ENCODE peak calls at places on chromosomes 16 and 17, in six cellular contexts. One of them, this sample, is unnamed.

GRCh38 chr16:69451166-69451565 is 26.7 kb downstream of the CYB5B start:
- DNase-seq in right atrium auricular region: no peak
- DNase-seq in dorsolateral prefrontal cortex: no peak
- DNase-seq in A549: peak
- DNase-seq in lung: no peak
- DNase-seq in GM23248: no peak
- DNase-seq in this sample: no peak

GRCh38 chr16:1474471-1474795 is 395 bp downstream of the CLCN7 start:
- DNase-seq in lung: no peak
- DNase-seq in GM23248: peak
- DNase-seq in dorsolateral prefrontal cortex: no peak
- DNase-seq in right atrium auricular region: no peak
- DNase-seq in A549: no peak
- DNase-seq in this sample: no peak

GRCh38 chr16:1771072-1771863 is at the start of gene NME3:
- DNase-seq in right atrium auricular region: peak
- DNase-seq in A549: peak
- DNase-seq in dorsolateral prefrontal cortex: peak
- DNase-seq in lung: peak
- DNase-seq in GM23248: peak
- DNase-seq in this sample: peak

GRCh38 chr16:53457670-53458069 is 23.4 kb downstream of the RBL2 start:
- DNase-seq in right atrium auricular region: no peak
- DNase-seq in GM23248: no peak
- DNase-seq in A549: no peak
- DNase-seq in lung: no peak
- DNase-seq in dorsolateral prefrontal cortex: no peak
- DNase-seq in this sample: peak

GRCh38 chr17:17792551-17793377 is 44.0 kb downstream of the SREBF1 start:
- DNase-seq in right atrium auricular region: no peak
- DNase-seq in dorsolateral prefrontal cortex: no peak
- DNase-seq in A549: no peak
- DNase-seq in lung: no peak
- DNase-seq in GM23248: peak
- DNase-seq in this sample: no peak

GRCh38 chr16:26992661-26993365 is 73.9 kb upstream of the C16orf82 start:
- DNase-seq in lung: no peak
- DNase-seq in A549: no peak
- DNase-seq in dorsolateral prefrontal cortex: no peak
- DNase-seq in right atrium auricular region: no peak
- DNase-seq in GM23248: no peak
- DNase-seq in this sample: no peak

GRCh38 chr17:73654241-73654640 is 10.0 kb upstream of the SDK2 start:
- DNase-seq in GM23248: no peak
- DNase-seq in right atrium auricular region: peak
- DNase-seq in dorsolateral prefrontal cortex: no peak
- DNase-seq in lung: peak
- DNase-seq in A549: no peak
- DNase-seq in this sample: no peak

GRCh38 chr17:51461578-51462004 is 201.2 kb downstream of the UTP18 start:
- DNase-seq in GM23248: peak
- DNase-seq in right atrium auricular region: no peak
- DNase-seq in lung: peak
- DNase-seq in A549: peak
- DNase-seq in dorsolateral prefrontal cortex: peak
- DNase-seq in this sample: peak

GRCh38 chr17:48261297-48261880 is 153.8 kb downstream of the SNX11 start:
- DNase-seq in dorsolateral prefrontal cortex: no peak
- DNase-seq in GM23248: peak
- DNase-seq in right atrium auricular region: no peak
- DNase-seq in lung: no peak
- DNase-seq in A549: peak
- DNase-seq in this sample: no peak

GRCh38 chr16:86048882-86049585 is 150.1 kb downstream of the IRF8 start:
- DNase-seq in lung: no peak
- DNase-seq in right atrium auricular region: no peak
- DNase-seq in GM23248: no peak
- DNase-seq in dorsolateral prefrontal cortex: no peak
- DNase-seq in A549: no peak
- DNase-seq in this sample: no peak

GRCh38 chr16:4263504-4264436 is 9.1 kb downstream of the TFAP4 start:
- DNase-seq in lung: peak
- DNase-seq in GM23248: peak
- DNase-seq in right atrium auricular region: no peak
- DNase-seq in dorsolateral prefrontal cortex: no peak
- DNase-seq in A549: peak
- DNase-seq in this sample: no peak

GRCh38 chr17:48546924-48547838 is 2.3 kb upstream of the HOXB2 start:
- DNase-seq in dorsolateral prefrontal cortex: no peak
- DNase-seq in GM23248: peak
- DNase-seq in lung: no peak
- DNase-seq in A549: no peak
- DNase-seq in right atrium auricular region: no peak
- DNase-seq in this sample: peak

GRCh38 chr17:47896672-47897490 is 845 bp downstream of the SP2 start:
- DNase-seq in dorsolateral prefrontal cortex: no peak
- DNase-seq in A549: no peak
- DNase-seq in lung: no peak
- DNase-seq in right atrium auricular region: peak
- DNase-seq in GM23248: peak
- DNase-seq in this sample: no peak

GRCh38 chr17:74339537-74340195 is 13.6 kb downstream of the KIF19 start:
- DNase-seq in lung: no peak
- DNase-seq in A549: no peak
- DNase-seq in right atrium auricular region: no peak
- DNase-seq in GM23248: no peak
- DNase-seq in dorsolateral prefrontal cortex: no peak
- DNase-seq in this sample: no peak

GRCh38 chr16:90026135-90026534 is 6.9 kb upstream of the DBNDD1 start:
- DNase-seq in dorsolateral prefrontal cortex: no peak
- DNase-seq in GM23248: no peak
- DNase-seq in right atrium auricular region: no peak
- DNase-seq in lung: no peak
- DNase-seq in A549: no peak
- DNase-seq in this sample: no peak

GRCh38 chr16:87276091-87276561 is 41.1 kb downstream of the C16orf95 start:
- DNase-seq in GM23248: no peak
- DNase-seq in A549: no peak
- DNase-seq in lung: no peak
- DNase-seq in dorsolateral prefrontal cortex: no peak
- DNase-seq in right atrium auricular region: no peak
- DNase-seq in this sample: no peak

GRCh38 chr16:55955845-55956244 is 80.7 kb upstream of the CES5A start:
- DNase-seq in right atrium auricular region: peak
- DNase-seq in A549: no peak
- DNase-seq in GM23248: no peak
- DNase-seq in lung: no peak
- DNase-seq in dorsolateral prefrontal cortex: peak
- DNase-seq in this sample: no peak

GRCh38 chr16:57534337-57534880 is 2.0 kb downstream of the CCDC102A start:
- DNase-seq in right atrium auricular region: no peak
- DNase-seq in lung: no peak
- DNase-seq in GM23248: no peak
- DNase-seq in A549: no peak
- DNase-seq in dorsolateral prefrontal cortex: no peak
- DNase-seq in this sample: no peak

GRCh38 chr17:32586666-32587065 is 99.9 kb downstream of the CDK5R1 start:
- DNase-seq in right atrium auricular region: no peak
- DNase-seq in GM23248: peak
- DNase-seq in dorsolateral prefrontal cortex: no peak
- DNase-seq in A549: no peak
- DNase-seq in lung: no peak
- DNase-seq in this sample: peak

GRCh38 chr17:44219126-44219635 is 294 bp downstream of the UBTF start:
- DNase-seq in A549: peak
- DNase-seq in dorsolateral prefrontal cortex: no peak
- DNase-seq in lung: peak
- DNase-seq in GM23248: peak
- DNase-seq in right atrium auricular region: no peak
- DNase-seq in this sample: peak

GRCh38 chr17:31428111-31428510 is 36.6 kb downstream of the RAB11FIP4 start:
- DNase-seq in A549: no peak
- DNase-seq in dorsolateral prefrontal cortex: no peak
- DNase-seq in GM23248: no peak
- DNase-seq in right atrium auricular region: no peak
- DNase-seq in lung: no peak
- DNase-seq in this sample: no peak

GRCh38 chr16:9105189-9105588 is 13.7 kb downstream of the HAPSTR1 start:
- DNase-seq in A549: no peak
- DNase-seq in GM23248: no peak
- DNase-seq in lung: no peak
- DNase-seq in right atrium auricular region: no peak
- DNase-seq in dorsolateral prefrontal cortex: no peak
- DNase-seq in this sample: no peak

GRCh38 chr17:50346313-50347086 is 574 bp downstream of the XYLT2 start:
- DNase-seq in dorsolateral prefrontal cortex: no peak
- DNase-seq in right atrium auricular region: no peak
- DNase-seq in lung: peak
- DNase-seq in A549: no peak
- DNase-seq in GM23248: peak
- DNase-seq in this sample: peak

GRCh38 chr17:50345443-50346312 is at the start of gene XYLT2:
- DNase-seq in dorsolateral prefrontal cortex: peak
- DNase-seq in right atrium auricular region: peak
- DNase-seq in GM23248: peak
- DNase-seq in lung: peak
- DNase-seq in A549: peak
- DNase-seq in this sample: peak

GRCh38 chr17:50347087-50347893 is 1.4 kb downstream of the XYLT2 start:
- DNase-seq in right atrium auricular region: no peak
- DNase-seq in GM23248: peak
- DNase-seq in lung: no peak
- DNase-seq in A549: no peak
- DNase-seq in dorsolateral prefrontal cortex: no peak
- DNase-seq in this sample: no peak

GRCh38 chr17:50347894-50348291 is 2.0 kb downstream of the XYLT2 start:
- DNase-seq in lung: no peak
- DNase-seq in dorsolateral prefrontal cortex: no peak
- DNase-seq in right atrium auricular region: no peak
- DNase-seq in GM23248: no peak
- DNase-seq in A549: no peak
- DNase-seq in this sample: no peak

DNA sequence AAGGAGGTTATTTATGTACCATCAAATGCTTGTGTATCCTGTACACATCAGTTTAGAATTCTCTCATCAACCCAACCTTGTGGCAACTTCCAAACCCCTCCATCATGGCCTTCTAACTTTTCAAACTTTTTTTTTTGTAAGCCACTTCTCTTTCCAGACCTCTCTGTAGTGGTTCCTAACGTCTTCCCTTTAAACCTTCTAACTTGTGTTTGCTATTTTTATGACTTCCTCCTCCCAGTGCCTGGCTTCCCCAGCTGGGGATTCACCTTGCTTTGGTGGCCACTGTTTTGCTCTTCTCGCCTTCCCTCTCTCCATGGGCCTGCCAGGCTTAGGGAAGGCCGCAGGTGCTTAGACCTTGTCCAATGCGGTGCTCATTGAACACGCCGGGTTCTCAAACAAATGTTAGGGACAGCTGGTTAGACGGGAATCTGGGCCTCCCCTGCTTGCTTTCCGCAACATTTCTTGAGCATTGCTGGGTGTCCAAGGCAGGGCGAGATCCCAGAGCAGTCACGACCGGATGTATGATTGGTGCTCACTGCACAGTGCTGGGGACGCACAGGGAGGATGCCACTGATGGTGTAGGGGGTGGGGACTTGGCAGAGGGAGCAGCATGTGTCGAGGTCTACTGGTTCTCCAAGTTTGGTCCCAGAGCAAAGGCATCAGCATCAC is 1.1 kb upstream of the XYLT2 start:
- DNase-seq in dorsolateral prefrontal cortex: no peak
- DNase-seq in GM23248: no peak
- DNase-seq in A549: no peak
- DNase-seq in right atrium auricular region: no peak
- DNase-seq in lung: no peak
- DNase-seq in this sample: no peak
- H3K4me3 ChIP-seq in dorsolateral prefrontal cortex: peak
- H3K4me3 ChIP-seq in GM23248: no peak
- H3K4me3 ChIP-seq in A549: peak
- H3K4me3 ChIP-seq in right atrium auricular region: no peak
- H3K4me3 ChIP-seq in lung: no peak
- H3K4me3 ChIP-seq in this sample: no peak

DNA sequence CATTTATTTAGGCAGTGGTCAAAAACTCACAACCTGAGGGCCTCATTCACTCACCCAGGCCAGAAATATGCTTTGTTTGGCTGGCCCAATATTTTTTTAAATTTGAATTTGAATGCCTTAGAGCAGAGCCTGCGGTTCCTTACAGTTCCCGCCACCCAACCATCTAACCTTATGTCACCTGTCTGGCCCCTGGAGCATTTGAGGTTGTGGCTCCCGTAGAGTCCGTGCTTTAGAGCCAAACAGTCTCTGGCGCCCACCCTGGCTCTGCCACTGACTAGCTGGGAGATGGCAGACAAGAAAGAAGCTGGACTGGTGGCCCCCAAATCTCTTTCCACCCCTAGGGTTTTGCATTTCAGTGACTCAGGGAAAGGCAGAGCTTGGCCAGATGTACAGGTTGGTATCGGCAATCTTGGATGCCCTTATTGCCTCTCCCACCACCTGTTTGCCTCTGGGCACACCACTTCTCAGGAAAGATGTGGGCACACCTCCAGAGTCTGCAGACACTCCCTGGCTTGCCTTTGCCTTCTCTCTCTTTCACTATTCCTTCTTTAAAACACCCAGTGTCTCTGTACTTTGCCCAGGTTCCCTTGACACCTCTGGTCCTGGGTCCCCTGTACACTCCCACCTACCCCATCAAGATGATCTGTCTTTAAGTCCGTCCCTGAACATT is 1.9 kb upstream of the MAP3K14 start:
- DNase-seq in dorsolateral prefrontal cortex: no peak
- DNase-seq in GM23248: no peak
- DNase-seq in lung: no peak
- DNase-seq in A549: no peak
- DNase-seq in right atrium auricular region: no peak
- DNase-seq in this sample: peak
- H3K27ac ChIP-seq in dorsolateral prefrontal cortex: no peak
- H3K27ac ChIP-seq in GM23248: peak
- H3K27ac ChIP-seq in lung: no peak
- H3K27ac ChIP-seq in A549: peak
- H3K27ac ChIP-seq in right atrium auricular region: no peak
- H3K27ac ChIP-seq in this sample: peak

GRCh38 chr16:3013998-3014690 is 1.4 kb downstream of the CLDN9 start:
- DNase-seq in lung: no peak
- DNase-seq in right atrium auricular region: no peak
- DNase-seq in A549: no peak
- DNase-seq in GM23248: no peak
- DNase-seq in dorsolateral prefrontal cortex: no peak
- DNase-seq in this sample: no peak
- H3K4me3 ChIP-seq in lung: no peak
- H3K4me3 ChIP-seq in right atrium auricular region: no peak
- H3K4me3 ChIP-seq in A549: no peak
- H3K4me3 ChIP-seq in GM23248: no peak
- H3K4me3 ChIP-seq in dorsolateral prefrontal cortex: no peak
- H3K4me3 ChIP-seq in this sample: no peak

DNA sequence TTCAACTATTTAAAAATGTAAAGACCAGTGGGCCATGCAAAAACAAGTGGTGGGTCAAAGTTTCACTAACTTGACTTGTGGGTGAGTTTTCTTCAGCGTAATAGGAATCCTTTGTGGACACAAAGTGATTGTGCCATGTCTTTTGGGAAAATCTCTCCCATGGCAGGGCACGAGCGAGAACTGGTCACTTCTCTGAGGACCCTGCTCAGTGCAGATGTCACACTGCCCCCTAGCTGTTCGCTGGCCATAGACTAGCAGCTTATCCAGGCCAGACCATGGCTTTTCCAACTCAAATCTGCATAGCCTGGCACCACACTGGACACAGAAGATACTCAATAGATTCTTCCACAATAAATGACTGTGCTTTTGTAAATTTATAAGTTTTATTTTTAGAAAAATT is 306.0 kb upstream of the CCL2 start:
- DNase-seq in right atrium auricular region: no peak
- DNase-seq in GM23248: peak
- DNase-seq in dorsolateral prefrontal cortex: no peak
- DNase-seq in A549: peak
- DNase-seq in lung: no peak
- DNase-seq in this sample: no peak
- H3K27ac ChIP-seq in right atrium auricular region: no peak
- H3K27ac ChIP-seq in GM23248: no peak
- H3K27ac ChIP-seq in dorsolateral prefrontal cortex: no peak
- H3K27ac ChIP-seq in A549: no peak
- H3K27ac ChIP-seq in lung: no peak
- H3K27ac ChIP-seq in this sample: no peak

This sample was measured in mammary epithelial cell.